ENCODE peak calls at places on chromosomes 2 and 18, in four cellular contexts. Z, K, X and E are unnamed samples.
A peak's percentile ranks its signal among the peaks of the same experiment; 100 is the strongest.

GRCh38 chr2:207288628-207289027 is 122.9 kb upstream of the KLF7 start:
- DNase-seq in X (no peak), K (no peak), Z (no peak), E (no peak)

GRCh38 chr2:216842634-216843033 is 17.2 kb downstream of the TNP1 start:
- DNase-seq in X (no peak), K (no peak), Z (no peak), E (no peak)

GRCh38 chr18:24611075-24611474 is 150.6 kb downstream of the HRH4 start:
- DNase-seq in K (no peak), Z (no peak), X (peak; percentile 54), E (no peak)

GRCh38 chr2:25184254-25184653 is 15.9 kb upstream of the POMC start:
- DNase-seq in Z (no peak), X (no peak), K (no peak), E (no peak)

GRCh38 chr2:74261204-74261864 is 62.9 kb downstream of the MTHFD2 start:
- DNase-seq in K (peak; percentile 61), X (peak; percentile 76), Z (no peak), E (peak; percentile 34)

GRCh38 chr2:241809383-241810303 is 650 bp downstream of the NEU4 start:
- DNase-seq in X (no peak), K (peak; percentile 32), Z (no peak), E (no peak)

GRCh38 chr2:95015261-95015918 is 10.1 kb upstream of the MAL start:
- DNase-seq in K (no peak), Z (no peak), X (no peak), E (no peak)

GRCh38 chr2:144183744-144184143 is 336.2 kb downstream of the ZEB2 start:
- DNase-seq in K (no peak), X (no peak), Z (no peak), E (no peak)

GRCh38 chr2:241312082-241312481 is 3.4 kb downstream of the HDLBP start:
- DNase-seq in X (no peak), K (no peak), Z (no peak), E (no peak)

GRCh38 chr2:145088733-145089132 is 568.8 kb upstream of the ZEB2 start:
- DNase-seq in X (no peak), Z (no peak), K (no peak), E (no peak)

GRCh38 chr2:233708942-233709341 is 3.8 kb upstream of the UGT1A5 start:
- DNase-seq in K (no peak), Z (peak; percentile 17), X (no peak), E (no peak)

GRCh38 chr2:54709341-54709809 is 14.1 kb upstream of the EML6 start:
- DNase-seq in X (peak; percentile 31), K (no peak), Z (no peak), E (no peak)

GRCh38 chr2:30798536-30798991 is 8.7 kb downstream of the CAPN13 start:
- DNase-seq in X (no peak), K (no peak), Z (no peak), E (no peak)

GRCh38 chr18:51575171-51575570 is 377.7 kb upstream of the MEX3C start:
- DNase-seq in Z (no peak), X (no peak), K (no peak), E (no peak)

GRCh38 chr2:180257247-180257646 is 250.2 kb upstream of the CWC22 start:
- DNase-seq in X (no peak), K (no peak), Z (no peak), E (no peak)

GRCh38 chr2:148259674-148260073 is 238.8 kb downstream of the MBD5 start:
- DNase-seq in Z (peak; percentile 15), K (no peak), X (no peak), E (no peak)

GRCh38 chr2:215215637-215216036 is 77.2 kb upstream of the ABCA12 start:
- DNase-seq in X (no peak), K (no peak), Z (no peak), E (no peak)

GRCh38 chr2:69225933-69226332 is 161.1 kb downstream of the GFPT1 start:
- DNase-seq in Z (no peak), K (no peak), X (no peak), E (no peak)

GRCh38 chr18:12593861-12594260 is 64.0 kb downstream of the SPIRE1 start:
- DNase-seq in X (no peak), Z (no peak), K (no peak), E (no peak)

GRCh38 chr2:6944546-6944945 is 27.3 kb downstream of the RNF144A start:
- DNase-seq in X (no peak), Z (no peak), K (no peak), E (no peak)

GRCh38 chr2:111701266-111701665 is 182.7 kb downstream of the ANAPC1 start:
- DNase-seq in K (no peak), Z (no peak), X (no peak), E (no peak)

GRCh38 chr2:121480826-121481225 is 49.9 kb upstream of the RNU4ATAC start:
- DNase-seq in K (peak; percentile 76), Z (no peak), X (no peak), E (no peak)

GRCh38 chr2:241540766-241541561 is 17.6 kb upstream of the BOK start:
- DNase-seq in Z (peak; percentile 98), X (peak; percentile 93), K (peak; percentile 90), E (peak; percentile 81)

GRCh38 chr18:58335223-58335622 is 291.2 kb downstream of the NEDD4L start:
- DNase-seq in K (no peak), X (no peak), Z (no peak), E (no peak)

GRCh38 chr2:23664069-23664788 is 262.7 kb downstream of the ATAD2B start:
- DNase-seq in K (no peak), Z (no peak), X (no peak), E (no peak)

GRCh38 chr18:62781893-62782292 is 66.6 kb downstream of the PHLPP1 start:
- DNase-seq in Z (no peak), X (no peak), K (no peak), E (no peak)

GRCh38 chr2:239670463-239671120 is 269.8 kb upstream of the HDAC4 start:
- DNase-seq in Z (no peak), K (no peak), X (no peak), E (no peak)

GRCh38 chr2:239673641-239674040 is 272.8 kb upstream of the HDAC4 start:
- DNase-seq in K (no peak), Z (no peak), X (no peak), E (no peak)

GRCh38 chr2:239671471-239671870 is 270.7 kb upstream of the HDAC4 start:
- DNase-seq in Z (no peak), K (no peak), X (no peak), E (no peak)

GRCh38 chr2:239674101-239674980 is 273.5 kb upstream of the HDAC4 start:
- DNase-seq in Z (no peak), X (no peak), K (no peak), E (no peak)

DNA sequence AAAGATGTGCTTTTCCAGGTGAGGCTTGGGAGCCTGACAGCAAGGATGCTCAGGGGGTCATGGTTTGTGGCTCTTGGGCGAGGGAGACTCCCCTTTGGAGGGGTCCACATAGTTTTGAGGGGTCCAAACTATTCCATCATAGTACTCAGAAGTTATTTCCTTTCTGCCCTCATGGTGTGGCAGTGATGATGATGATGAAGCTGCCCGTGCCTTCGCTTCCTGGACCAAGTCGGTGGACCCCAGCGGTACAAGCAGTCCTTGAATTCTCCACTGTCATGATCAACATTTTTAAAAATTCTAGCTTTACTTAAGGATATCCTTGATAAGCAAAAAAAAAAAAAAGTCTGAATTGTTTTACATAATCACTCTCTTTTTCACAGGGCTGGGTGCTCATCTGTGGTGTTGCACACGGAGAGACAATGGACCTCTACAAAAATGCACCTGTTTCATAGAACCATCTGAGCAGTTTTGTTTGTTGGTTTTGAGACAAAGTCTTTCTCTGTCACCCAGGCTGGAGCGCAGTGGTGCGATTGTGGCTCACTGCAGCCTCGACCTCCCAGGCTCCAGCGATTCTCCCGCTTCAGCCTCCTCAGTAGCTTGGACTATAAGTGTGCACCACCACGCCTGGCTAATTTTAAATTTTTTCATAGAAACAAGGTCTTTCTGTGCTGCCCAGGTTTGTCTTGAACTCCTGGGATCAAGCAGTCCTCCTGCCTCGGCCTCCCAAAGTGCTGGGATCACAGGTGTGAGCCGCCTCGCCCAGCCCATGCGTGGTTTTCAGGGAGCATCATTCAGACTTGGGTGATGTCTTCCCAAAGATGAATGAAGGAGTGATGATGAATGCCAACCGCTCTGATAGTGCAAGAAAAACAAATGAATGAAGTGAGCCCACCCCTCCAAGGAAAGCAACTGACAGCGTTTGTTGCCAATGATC is 271.4 kb upstream of the HDAC4 start:
- DNase-seq in K (no peak), X (no peak), Z (no peak), E (no peak)
- TF ChIP-seq TEAD4 in K (no peak), X (no peak), Z (no peak), E (no peak)

GRCh38 chr18:59686260-59686659 is 11.0 kb downstream of the CCBE1 start:
- DNase-seq in X (no peak), K (no peak), Z (no peak), E (no peak)
- TF ChIP-seq TEAD4 in X (no peak), K (no peak), Z (no peak), E (no peak)

GRCh38 chr18:50091495-50092249 is 103.3 kb downstream of the MYO5B start:
- DNase-seq in X (no peak), K (no peak), Z (no peak), E (no peak)

GRCh38 chr18:50089702-50090101 is 105.2 kb downstream of the MYO5B start:
- DNase-seq in X (no peak), Z (no peak), K (no peak), E (no peak)

GRCh38 chr18:50093366-50093765 is 101.6 kb downstream of the MYO5B start:
- DNase-seq in X (no peak), K (no peak), Z (no peak), E (no peak)

GRCh38 chr18:50092250-50092780 is 102.6 kb downstream of the MYO5B start:
- DNase-seq in Z (no peak), X (no peak), K (no peak), E (no peak)

GRCh38 chr18:50090370-50091312 is 104.3 kb downstream of the MYO5B start:
- DNase-seq in K (no peak), X (no peak), Z (no peak), E (no peak)
- TF ChIP-seq TEAD4 in K (no peak), X (no peak), Z (no peak), E (no peak)

GRCh38 chr2:40606862-40607261 is 155.0 kb upstream of the SLC8A1 start:
- DNase-seq in X (no peak), Z (no peak), K (no peak), E (no peak)
- TF ChIP-seq TEAD4 in X (no peak), Z (no peak), K (no peak), E (no peak)

DNA sequence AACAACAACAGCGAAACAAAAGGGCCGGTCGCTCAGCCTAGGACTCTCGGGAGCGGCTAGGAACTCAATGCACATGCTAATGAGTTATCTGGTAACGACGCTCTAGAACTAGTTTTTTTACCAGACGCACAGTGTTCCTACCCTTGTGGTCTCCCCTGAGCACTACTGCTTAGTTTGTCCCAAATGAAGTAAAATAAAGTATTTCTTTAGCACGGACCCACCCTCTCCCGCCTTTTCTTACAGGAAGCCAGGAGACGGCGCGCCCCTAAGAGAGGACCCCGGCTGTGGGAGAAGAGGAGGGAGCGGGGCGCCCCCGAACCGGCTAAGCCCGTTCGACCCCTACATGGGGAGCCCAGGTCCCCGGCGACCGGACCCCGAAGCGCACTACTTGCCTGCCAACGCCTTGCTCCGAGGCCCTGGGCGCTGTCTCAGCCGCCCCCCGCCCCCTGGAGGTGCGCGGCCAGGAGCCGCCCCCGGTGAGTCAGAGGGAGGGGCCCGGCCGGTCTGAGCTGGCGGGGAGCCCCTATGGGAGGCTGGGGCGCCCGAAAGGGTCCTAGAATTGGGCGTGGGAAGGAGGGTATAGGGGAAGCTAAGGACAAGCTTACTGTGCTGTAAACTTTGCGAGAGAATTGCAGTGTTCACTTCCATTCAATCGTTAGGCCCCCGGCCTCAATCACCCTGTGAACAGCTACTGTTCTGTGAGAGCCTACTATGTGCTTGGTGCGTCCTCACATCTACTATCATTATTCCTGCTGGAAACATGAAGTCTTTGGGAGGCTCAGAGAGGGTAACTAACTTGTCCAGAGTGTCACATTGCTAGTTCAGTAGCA is 3.6 kb upstream of the CAPG start:
- DNase-seq in Z (peak; percentile 89), X (peak; percentile 58), K (no peak), E (peak; percentile 71)
- TF ChIP-seq TEAD4 in Z (no peak), X (no peak), K (no peak), E (no peak)

GRCh38 chr18:37309861-37310260 is 255.7 kb downstream of the CELF4 start:
- DNase-seq in Z (no peak), K (no peak), X (no peak), E (no peak)
- TF ChIP-seq TEAD4 in Z (no peak), K (no peak), X (no peak), E (no peak)